ENCODE peak calls at places on chromosomes 16 and 17, in seven cellular contexts. Y, U, C, T, J, V and S are unnamed samples.

GRCh38 chr17:49916854-49917515 is 52.0 kb upstream of the DLX4 start:
- DNase-seq in C (no peak), V (no peak), J (no peak), T (no peak), U (no peak), Y (no peak), S (no peak)

GRCh38 chr17:1562178-1562643 is 381 bp downstream of the PITPNA start:
- DNase-seq in C (no peak), U (no peak), J (no peak), Y (no peak), T (no peak), V (no peak), S (peak; percentile 56)

GRCh38 chr17:18920911-18921441 is 31.0 kb upstream of the SLC5A10 start:
- DNase-seq in C (no peak), V (no peak), U (no peak), T (no peak), J (no peak), Y (peak; percentile 11), S (no peak)

GRCh38 chr16:56212144-56212543 is 20.9 kb downstream of the GNAO1 start:
- DNase-seq in U (no peak), J (no peak), T (no peak), V (no peak), C (no peak), Y (no peak), S (no peak)

GRCh38 chr17:41678907-41679739 is 9.6 kb upstream of the EIF1 start:
- DNase-seq in V (no peak), J (no peak), U (peak; percentile 64), T (no peak), C (peak; percentile 26), Y (peak; percentile 77), S (no peak)

GRCh38 chr17:2435181-2435741 is 34.4 kb upstream of the MNT start:
- DNase-seq in Y (no peak), C (no peak), J (peak; percentile 58), U (no peak), T (peak; percentile 45), V (no peak), S (no peak)

GRCh38 chr17:44438634-44439033 is 49.2 kb upstream of the ITGA2B start:
- DNase-seq in V (no peak), U (peak; percentile 49), Y (no peak), T (no peak), J (peak; percentile 6), C (no peak), S (no peak)

GRCh38 chr17:72667096-72668063 is 425.1 kb downstream of the SLC39A11 start:
- DNase-seq in U (no peak), V (no peak), T (no peak), Y (no peak), C (no peak), J (no peak), S (no peak)

GRCh38 chr17:83180996-83181481 is 101.6 kb downstream of the METRNL start:
- DNase-seq in C (no peak), U (no peak), V (no peak), J (no peak), Y (no peak), T (no peak), S (no peak)

GRCh38 chr16:74035816-74036215 is 260.8 kb upstream of the PSMD7 start:
- DNase-seq in T (peak; percentile 5), J (peak; percentile 52), U (no peak), V (no peak), Y (no peak), C (no peak), S (no peak)

GRCh38 chr17:39573447-39574298 is 34.0 kb downstream of the NEUROD2 start:
- DNase-seq in Y (peak; percentile 67), T (peak; percentile 38), J (peak; percentile 82), V (peak; percentile 4), U (peak; percentile 53), C (no peak), S (peak; percentile 9)

GRCh38 chr16:56923481-56923880 is 8.5 kb upstream of the HERPUD1 start:
- DNase-seq in J (no peak), V (no peak), Y (no peak), T (no peak), U (no peak), C (no peak), S (no peak)

GRCh38 chr17:79950306-79950705 is 85.4 kb downstream of the TBC1D16 start:
- DNase-seq in U (peak; percentile 72), T (no peak), C (no peak), Y (no peak), J (peak; percentile 65), V (no peak), S (no peak)

GRCh38 chr17:21370430-21370829 is 5.7 kb upstream of the KCNJ12 start:
- DNase-seq in C (no peak), U (no peak), V (no peak), Y (no peak), T (no peak), J (peak; percentile 90), S (no peak)

GRCh38 chr16:3182608-3183444 is 5.2 kb upstream of the OR1F1 start:
- DNase-seq in J (peak; percentile 73), V (no peak), T (peak; percentile 68), U (no peak), Y (peak; percentile 77), C (no peak), S (no peak)

GRCh38 chr16:535446-536405 is 8.2 kb downstream of the CAPN15 start:
- DNase-seq in J (no peak), U (peak; percentile 94), T (peak; percentile 69), V (no peak), C (no peak), Y (peak; percentile 81), S (no peak)

GRCh38 chr17:37787055-37787720 is 42.3 kb upstream of the HNF1B start:
- DNase-seq in V (no peak), T (no peak), J (no peak), U (peak; percentile 94), C (no peak), Y (no peak), S (peak; percentile 4)

GRCh38 chr17:14150604-14151003 is 81.3 kb downstream of the COX10 start:
- DNase-seq in T (no peak), V (no peak), Y (no peak), C (no peak), J (no peak), U (no peak), S (no peak)

GRCh38 chr16:23245268-23245667 is 56.8 kb upstream of the SCNN1B start:
- DNase-seq in J (no peak), C (no peak), V (no peak), T (no peak), Y (no peak), U (no peak), S (peak; percentile 14)

GRCh38 chr16:80766798-80767197 is 37.6 kb downstream of the CDYL2 start:
- DNase-seq in U (no peak), C (no peak), V (no peak), T (no peak), J (no peak), Y (no peak), S (no peak)

GRCh38 chr17:59842901-59843652 is 49.7 kb downstream of the TUBD1 start:
- DNase-seq in J (no peak), U (peak; percentile 81), C (no peak), V (peak; percentile 33), Y (peak; percentile 97), T (peak; percentile 95), S (no peak)

GRCh38 chr16:66874079-66874775 is 6.1 kb upstream of the PDP2 start:
- DNase-seq in T (no peak), C (no peak), V (no peak), Y (peak; percentile 26), J (no peak), U (no peak), S (no peak)

GRCh38 chr17:64608571-64608981 is 53.5 kb downstream of the SMURF2 start:
- DNase-seq in C (no peak), J (no peak), T (no peak), Y (peak; percentile 53), U (no peak), V (no peak), S (no peak)

GRCh38 chr17:67055041-67055443 is 10.7 kb downstream of the CACNG1 start:
- DNase-seq in C (no peak), Y (no peak), T (no peak), V (no peak), U (no peak), J (no peak), S (no peak)

GRCh38 chr16:85402910-85403692 is 210.0 kb upstream of the GSE1 start:
- DNase-seq in V (no peak), Y (no peak), J (no peak), C (no peak), T (peak; percentile 81), U (no peak), S (no peak)

GRCh38 chr17:17205368-17206148 is 575 bp downstream of the PLD6 start:
- DNase-seq in V (peak; percentile 47), T (no peak), J (no peak), C (no peak), U (peak; percentile 54), Y (peak; percentile 38), S (no peak)
- H3K27ac ChIP-seq in V (peak overlapping the region; percentile 53), T (no peak overlapping the region), J (no peak overlapping the region), C (peak overlapping the region; percentile 41), U (no peak overlapping the region), Y (no peak overlapping the region), S (peak overlapping the region; percentile 66)

DNA sequence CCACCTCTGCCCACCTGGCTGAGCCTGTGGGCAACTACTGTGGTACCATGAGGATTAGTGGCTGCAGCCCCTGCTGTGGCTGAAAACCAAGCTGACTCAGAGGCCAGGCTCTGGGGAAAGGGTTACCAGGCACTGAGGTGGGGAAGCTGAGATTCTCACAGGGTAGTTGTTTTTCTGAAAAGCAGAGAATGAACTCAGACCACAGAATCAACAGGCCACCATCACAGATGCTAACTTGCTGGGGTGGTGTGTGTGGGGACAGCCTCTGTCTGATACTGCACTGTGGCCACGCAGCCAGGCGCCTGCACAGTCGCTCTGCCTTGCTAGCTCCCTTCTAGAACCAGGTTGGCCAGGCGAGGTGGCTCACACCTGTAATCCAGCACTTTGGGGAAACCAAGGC is 28.8 kb downstream of the NPLOC4 start:
- DNase-seq in Y (no peak), J (no peak), C (no peak), V (no peak), U (no peak), T (peak; percentile 35), S (no peak)
- H3K27ac ChIP-seq in Y (no peak overlapping the region), J (no peak overlapping the region), C (no peak overlapping the region), V (no peak overlapping the region), U (no peak overlapping the region), T (peak overlapping the region; percentile 35), S (no peak overlapping the region)

DNA sequence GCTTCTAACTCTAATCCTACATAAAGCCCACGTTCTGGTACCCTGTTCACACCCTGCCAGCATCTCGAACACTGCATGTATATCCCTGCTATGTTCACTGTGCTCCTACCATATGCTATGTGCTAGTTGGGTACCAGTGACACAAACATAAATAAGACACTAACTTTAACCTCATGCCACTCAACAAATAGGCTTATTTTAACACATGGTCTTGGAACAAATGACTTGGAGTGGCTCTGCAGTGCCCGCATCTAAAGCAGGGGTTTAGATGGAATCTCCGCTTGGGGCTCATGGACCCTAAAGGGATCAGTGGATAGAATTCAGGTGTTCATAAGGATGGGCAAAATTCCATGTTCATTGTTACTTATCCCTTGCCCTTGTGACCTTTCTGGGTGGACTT is 175.7 kb upstream of the ZKSCAN2 start:
- DNase-seq in Y (no peak), T (no peak), J (no peak), V (no peak), C (no peak), U (no peak), S (no peak)
- H3K27ac ChIP-seq in Y (no peak overlapping the region), T (no peak overlapping the region), J (no peak overlapping the region), V (no peak overlapping the region), C (no peak overlapping the region), U (no peak overlapping the region), S (no peak overlapping the region)

DNA sequence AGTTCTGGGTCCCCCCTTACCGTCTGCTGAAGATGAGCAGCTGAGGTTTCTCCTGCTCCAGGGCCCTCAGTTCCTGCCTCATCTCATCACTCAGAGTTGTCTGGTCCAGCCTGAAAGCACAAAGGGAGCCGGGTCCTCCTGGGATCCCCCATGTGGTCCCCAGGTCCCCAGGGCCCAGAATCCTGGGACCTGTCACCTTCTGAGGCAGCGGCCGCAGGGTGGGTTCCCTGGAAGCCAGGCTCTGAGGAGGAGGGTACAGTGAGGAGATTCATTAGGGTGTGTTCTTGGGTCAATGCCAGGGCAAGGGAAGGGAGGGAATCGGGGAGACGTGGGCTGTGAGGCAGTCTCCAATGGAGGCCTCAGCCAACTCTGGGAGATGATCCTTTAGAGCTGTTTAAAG is 47.5 kb downstream of the NLRP1 start:
- DNase-seq in U (no peak), Y (no peak), T (no peak), J (no peak), V (no peak), C (no peak), S (no peak)
- H3K27ac ChIP-seq in U (no peak overlapping the region), Y (no peak overlapping the region), T (no peak overlapping the region), J (no peak overlapping the region), V (no peak overlapping the region), C (no peak overlapping the region), S (no peak overlapping the region)